ENCODE peak calls at places on chromosomes 7 and 10, in seven cellular contexts. L is K562, H is HCT116, Q is HepG2, T is H1, J is SK-N-SH, K is GM12878. Z is an unnamed sample.

GRCh38 chr7:79681454-79681853 is 228.0 kb upstream of the MAGI2 start:
- DNase-seq in L (no peak), H (no peak), Q (no peak), T (no peak), J (no peak), K (no peak), Z (no peak)

GRCh38 chr7:21568762-21569161 is 25.9 kb downstream of the DNAH11 start:
- DNase-seq in L (peak; percentile 12), H (no peak), Q (peak; percentile 2), T (no peak), J (peak; percentile 5), K (no peak), Z (no peak)

GRCh38 chr7:91767820-91768219 is 112.7 kb downstream of the MTERF1 start:
- DNase-seq in L (no peak), H (no peak), Q (no peak), T (no peak), J (no peak), K (no peak), Z (no peak)

GRCh38 chr10:106500041-106500440 is 664.5 kb downstream of the SORCS1 start:
- DNase-seq in L (no peak), H (no peak), Q (no peak), T (no peak), J (no peak), K (no peak), Z (no peak)

GRCh38 chr10:23399701-23400144 is 39.2 kb upstream of the OTUD1 start:
- DNase-seq in L (no peak), H (no peak), Q (peak; percentile 6), T (no peak), J (no peak), K (no peak), Z (peak; percentile 27)

GRCh38 chr7:52211930-52212329 is 823.5 kb upstream of the POM121L12 start:
- DNase-seq in L (no peak), H (no peak), Q (no peak), T (no peak), J (no peak), K (no peak), Z (no peak)

GRCh38 chr10:114394531-114394930 is 9.8 kb downstream of the AFAP1L2 start:
- DNase-seq in L (no peak), H (no peak), Q (no peak), T (no peak), J (no peak), K (no peak), Z (no peak)

GRCh38 chr7:141754939-141755338 is 9.0 kb upstream of the TAS2R3 start:
- DNase-seq in L (peak; percentile 55), H (no peak), Q (peak; percentile 46), T (no peak), J (peak; percentile 43), K (no peak), Z (no peak)

GRCh38 chr10:64115913-64116643 is 594.9 kb downstream of the REEP3 start:
- DNase-seq in L (peak; percentile 17), H (no peak), Q (no peak), T (no peak), J (peak; percentile 44), K (no peak), Z (no peak)

GRCh38 chr10:130301026-130301892 is 165.1 kb downstream of the GLRX3 start:
- DNase-seq in L (no peak), H (no peak), Q (no peak), T (no peak), J (no peak), K (no peak), Z (no peak)

GRCh38 chr10:127737563-127738511 is 852 bp downstream of the FOXI2 start:
- DNase-seq in L (no peak), H (no peak), Q (no peak), T (no peak), J (peak; percentile 22), K (no peak), Z (no peak)

GRCh38 chr10:63166742-63167258 is 33.7 kb downstream of the NRBF2 start:
- DNase-seq in L (peak; percentile 40), H (peak; percentile 64), Q (peak; percentile 74), T (no peak), J (peak; percentile 41), K (peak; percentile 33), Z (peak; percentile 57)

DNA sequence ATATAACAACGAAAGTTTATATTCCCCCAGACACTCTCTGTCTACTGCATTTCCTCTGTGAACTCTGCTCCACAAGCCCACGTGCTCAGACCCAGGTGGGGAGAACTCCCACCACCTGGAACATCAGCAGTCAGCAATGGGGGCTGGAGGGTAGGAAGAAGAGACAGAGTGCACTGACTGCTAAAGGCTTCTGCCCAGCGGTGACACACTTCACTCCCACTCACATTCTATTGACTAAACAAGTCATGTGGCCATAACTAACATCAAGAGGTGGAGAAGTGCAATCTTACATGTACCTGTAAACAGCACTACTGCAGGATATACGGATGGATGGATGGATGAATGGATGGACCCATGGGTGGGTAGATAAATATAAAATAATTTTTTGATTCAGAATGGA is 122.2 kb downstream of the MPP7 start:
- DNase-seq in L (no peak), H (peak; percentile 69), Q (peak; percentile 2), T (no peak), J (no peak), K (no peak), Z (no peak)
- TF ChIP-seq SIN3A in L (no peak), H (peak; percentile 64), Q (no peak), T (no peak), J (no peak), K (no peak), Z (no peak)

DNA sequence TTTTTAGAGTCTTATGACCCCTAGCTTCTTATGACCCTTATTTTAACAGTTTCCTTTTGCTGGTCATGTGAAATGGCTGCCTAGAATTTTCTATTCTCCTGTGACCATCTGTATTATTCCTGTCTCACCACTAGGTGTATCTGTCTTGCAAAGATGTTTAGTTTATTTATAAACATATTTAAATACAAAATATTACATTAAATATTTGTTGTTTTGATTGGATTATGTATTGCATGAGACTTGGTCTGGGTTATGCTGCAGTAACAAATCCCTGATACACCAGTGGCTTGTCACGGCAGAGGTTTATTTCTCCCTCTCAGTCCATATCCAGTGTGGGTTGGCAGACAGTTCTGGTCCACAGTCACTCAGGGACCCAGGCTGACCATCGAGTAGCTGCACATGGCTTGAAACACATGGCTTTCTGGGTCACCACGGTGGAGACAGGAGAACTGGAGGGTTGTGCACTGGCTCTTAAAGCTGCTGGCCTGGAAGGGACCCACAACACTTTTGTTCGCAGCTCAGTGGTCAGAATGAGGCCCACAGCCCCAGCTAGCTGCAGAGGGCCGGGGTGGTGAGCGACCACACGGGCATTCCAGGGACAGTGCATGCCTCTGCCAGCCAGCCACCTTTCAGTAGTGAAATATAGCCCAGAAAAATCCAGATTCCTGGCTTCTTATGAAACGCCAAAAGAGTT is 7.4 kb downstream of the RASSF4 start:
- DNase-seq in L (no peak), H (no peak), Q (no peak), T (no peak), J (no peak), K (no peak), Z (no peak)
- TF ChIP-seq CTCF in L (no peak), H (peak; percentile 27), Q (no peak), T (no peak), J (peak; percentile 38), K (peak; percentile 37), Z (peak; percentile 41)

DNA sequence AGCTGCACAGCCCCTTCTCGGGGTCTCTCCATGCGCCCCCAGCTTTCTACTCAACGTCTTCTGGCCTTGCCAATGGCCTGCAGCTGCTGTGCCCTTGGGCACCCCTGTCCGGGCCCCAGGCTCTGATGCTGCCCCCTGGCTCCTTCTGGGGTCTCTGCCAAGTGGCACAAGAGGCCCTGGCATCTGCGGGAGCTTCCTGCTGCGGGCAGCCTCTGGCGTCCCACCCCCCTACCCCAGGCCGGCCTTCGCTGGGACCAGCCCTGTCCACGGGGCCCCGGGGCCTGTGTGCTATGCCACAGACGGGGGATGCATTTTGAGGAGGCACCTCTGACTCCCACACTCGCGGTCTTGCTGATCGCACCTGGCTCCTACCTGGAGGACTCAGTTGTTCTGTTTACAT is 2.3 kb downstream of the VENTX start:
- DNase-seq in L (no peak), H (no peak), Q (no peak), T (no peak), J (no peak), K (no peak), Z (no peak)
- TF ChIP-seq SIN3A in L (no peak), H (no peak), Q (no peak), T (no peak), J (no peak), K (no peak), Z (no peak)

DNA sequence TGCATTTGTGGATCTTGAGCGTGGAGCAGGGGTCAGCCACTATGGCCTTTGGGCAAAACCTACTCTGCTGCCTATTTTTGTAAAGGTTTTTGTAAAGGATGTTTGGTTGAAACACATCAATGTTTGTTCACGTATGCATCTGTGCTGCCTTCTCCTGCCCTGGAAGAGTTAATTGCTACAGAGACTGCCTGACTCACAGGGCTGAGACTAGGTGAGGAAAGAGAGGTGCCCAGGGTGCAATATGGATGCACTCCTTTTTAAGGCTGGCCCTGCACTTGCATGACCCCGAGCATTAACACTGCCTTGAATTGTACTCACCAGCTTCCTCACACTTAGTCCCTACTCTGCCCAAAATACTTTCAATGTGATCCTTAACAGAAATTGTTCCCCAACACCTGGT is 20.9 kb upstream of the NAMPT start:
- DNase-seq in L (no peak), H (no peak), Q (no peak), T (no peak), J (no peak), K (no peak), Z (no peak)
- TF ChIP-seq CTCF in L (no peak), H (no peak), Q (no peak), T (no peak), J (no peak), K (no peak), Z (no peak)

Z was measured in Panc1.